ENCODE peak calls at places on chromosome 17, in five cellular contexts. L is DMS153, Z is colonic mucosa, J is posterior vena cava, U is NCI-H774. K is an unnamed sample.

GRCh38 chr17:29066603-29067002 is 23.7 kb downstream of the PIPOX start:
- DNase-seq in L (no peak), Z (no peak), J (no peak), U (no peak), K (no peak)

GRCh38 chr17:2954898-2955445 is 108.4 kb downstream of the OR1D5 start:
- DNase-seq in L (peak), Z (no peak), J (no peak), U (peak), K (peak)

GRCh38 chr17:82865274-82865673 is 25.5 kb upstream of the ZNF750 start:
- DNase-seq in L (no peak), Z (no peak), J (peak), U (no peak), K (no peak)

GRCh38 chr17:30443721-30444120 is 33.5 kb upstream of the GOSR1 start:
- DNase-seq in L (no peak), Z (no peak), J (no peak), U (no peak), K (no peak)

GRCh38 chr17:9022553-9023388 is 1.5 kb downstream of the NTN1 start:
- DNase-seq in L (no peak), Z (no peak), J (peak), U (no peak), K (no peak)

GRCh38 chr17:7478276-7479138 is 924 bp downstream of the ZBTB4 start:
- DNase-seq in L (no peak), Z (peak), J (no peak), U (no peak), K (peak)

GRCh38 chr17:66309793-66310192 is 7.4 kb downstream of the PRKCA start:
- DNase-seq in L (no peak), Z (no peak), J (no peak), U (no peak), K (no peak)

GRCh38 chr17:27456681-27457404 is 595 bp downstream of the KSR1 start:
- DNase-seq in L (no peak), Z (no peak), J (peak), U (no peak), K (peak)